ENCODE peak calls at places on chromosomes 1 and 21, in ten cellular contexts. One of them, this sample, is unnamed.
A peak's percentile ranks its signal among the peaks of the same experiment; 100 is the strongest.

GRCh38 chr1:41643422-41643821 is 158.9 kb upstream of the EDN2 start:
- DNase-seq in CD8-positive, alpha-beta memory T cell: no peak
- DNase-seq in aorta: peak; percentile 27
- DNase-seq in CD8-positive, alpha-beta T cell: no peak
- DNase-seq in testis: no peak
- DNase-seq in psoas muscle: no peak
- DNase-seq in kidney: no peak
- DNase-seq in HCT116: no peak
- DNase-seq in effector memory CD4-positive, alpha-beta T cell: no peak
- DNase-seq in pancreas: no peak
- DNase-seq in this sample: no peak

GRCh38 chr1:21638531-21639341 is 30.4 kb downstream of the RAP1GAP start:
- DNase-seq in CD8-positive, alpha-beta memory T cell: no peak
- DNase-seq in aorta: no peak
- DNase-seq in CD8-positive, alpha-beta T cell: no peak
- DNase-seq in testis: no peak
- DNase-seq in psoas muscle: no peak
- DNase-seq in kidney: peak; percentile 92
- DNase-seq in HCT116: peak; percentile 79
- DNase-seq in effector memory CD4-positive, alpha-beta T cell: no peak
- DNase-seq in pancreas: peak; percentile 90
- DNase-seq in this sample: peak; percentile 62

GRCh38 chr1:183164963-183165362 is 21.1 kb upstream of the LAMC2 start:
- DNase-seq in CD8-positive, alpha-beta memory T cell: no peak
- DNase-seq in aorta: no peak
- DNase-seq in CD8-positive, alpha-beta T cell: no peak
- DNase-seq in testis: no peak
- DNase-seq in psoas muscle: no peak
- DNase-seq in kidney: peak; percentile 70
- DNase-seq in HCT116: no peak
- DNase-seq in effector memory CD4-positive, alpha-beta T cell: no peak
- DNase-seq in pancreas: no peak
- DNase-seq in this sample: no peak

GRCh38 chr1:64042331-64043100 is 160.9 kb upstream of the UBE2U start:
- DNase-seq in CD8-positive, alpha-beta memory T cell: no peak
- DNase-seq in aorta: no peak
- DNase-seq in CD8-positive, alpha-beta T cell: no peak
- DNase-seq in testis: peak; percentile 57
- DNase-seq in psoas muscle: no peak
- DNase-seq in kidney: no peak
- DNase-seq in HCT116: no peak
- DNase-seq in effector memory CD4-positive, alpha-beta T cell: no peak
- DNase-seq in pancreas: no peak
- DNase-seq in this sample: no peak

GRCh38 chr1:14136881-14137280 is 436.9 kb downstream of the PRDM2 start:
- DNase-seq in CD8-positive, alpha-beta memory T cell: no peak
- DNase-seq in aorta: no peak
- DNase-seq in CD8-positive, alpha-beta T cell: no peak
- DNase-seq in testis: no peak
- DNase-seq in psoas muscle: no peak
- DNase-seq in kidney: no peak
- DNase-seq in HCT116: no peak
- DNase-seq in effector memory CD4-positive, alpha-beta T cell: no peak
- DNase-seq in pancreas: no peak
- DNase-seq in this sample: no peak

GRCh38 chr1:222157612-222158011 is 390.3 kb downstream of the HHIPL2 start:
- DNase-seq in CD8-positive, alpha-beta memory T cell: no peak
- DNase-seq in aorta: no peak
- DNase-seq in CD8-positive, alpha-beta T cell: no peak
- DNase-seq in testis: no peak
- DNase-seq in psoas muscle: no peak
- DNase-seq in kidney: no peak
- DNase-seq in HCT116: no peak
- DNase-seq in effector memory CD4-positive, alpha-beta T cell: no peak
- DNase-seq in pancreas: no peak
- DNase-seq in this sample: no peak

GRCh38 chr1:219460561-219461511 is 152.1 kb downstream of the ZC3H11B start:
- DNase-seq in CD8-positive, alpha-beta memory T cell: no peak
- DNase-seq in aorta: no peak
- DNase-seq in CD8-positive, alpha-beta T cell: no peak
- DNase-seq in testis: no peak
- DNase-seq in psoas muscle: no peak
- DNase-seq in kidney: no peak
- DNase-seq in HCT116: no peak
- DNase-seq in effector memory CD4-positive, alpha-beta T cell: no peak
- DNase-seq in pancreas: no peak
- DNase-seq in this sample: no peak

GRCh38 chr1:55129194-55129728 is 85.9 kb downstream of the USP24 start:
- DNase-seq in CD8-positive, alpha-beta memory T cell: no peak
- DNase-seq in aorta: no peak
- DNase-seq in CD8-positive, alpha-beta T cell: no peak
- DNase-seq in testis: no peak
- DNase-seq in psoas muscle: no peak
- DNase-seq in kidney: no peak
- DNase-seq in HCT116: no peak
- DNase-seq in effector memory CD4-positive, alpha-beta T cell: no peak
- DNase-seq in pancreas: no peak
- DNase-seq in this sample: peak; percentile 55

GRCh38 chr1:211606914-211607751 is 28.2 kb upstream of the SLC30A1 start:
- DNase-seq in CD8-positive, alpha-beta memory T cell: no peak
- DNase-seq in aorta: no peak
- DNase-seq in CD8-positive, alpha-beta T cell: no peak
- DNase-seq in testis: no peak
- DNase-seq in psoas muscle: no peak
- DNase-seq in kidney: no peak
- DNase-seq in HCT116: no peak
- DNase-seq in effector memory CD4-positive, alpha-beta T cell: no peak
- DNase-seq in pancreas: no peak
- DNase-seq in this sample: peak; percentile 66

GRCh38 chr1:25095635-25096200 is 136.6 kb downstream of the SYF2 start:
- DNase-seq in CD8-positive, alpha-beta memory T cell: no peak
- DNase-seq in aorta: no peak
- DNase-seq in CD8-positive, alpha-beta T cell: no peak
- DNase-seq in testis: no peak
- DNase-seq in psoas muscle: no peak
- DNase-seq in kidney: no peak
- DNase-seq in HCT116: no peak
- DNase-seq in effector memory CD4-positive, alpha-beta T cell: no peak
- DNase-seq in pancreas: no peak
- DNase-seq in this sample: no peak

GRCh38 chr1:94633051-94633450 is 91.5 kb upstream of the F3 start:
- DNase-seq in CD8-positive, alpha-beta memory T cell: no peak
- DNase-seq in aorta: no peak
- DNase-seq in CD8-positive, alpha-beta T cell: no peak
- DNase-seq in testis: no peak
- DNase-seq in psoas muscle: no peak
- DNase-seq in kidney: no peak
- DNase-seq in HCT116: no peak
- DNase-seq in effector memory CD4-positive, alpha-beta T cell: no peak
- DNase-seq in pancreas: no peak
- DNase-seq in this sample: no peak

GRCh38 chr1:115437146-115437639 is 99.1 kb upstream of the NGF start:
- DNase-seq in CD8-positive, alpha-beta memory T cell: no peak
- DNase-seq in aorta: no peak
- DNase-seq in CD8-positive, alpha-beta T cell: no peak
- DNase-seq in testis: no peak
- DNase-seq in psoas muscle: no peak
- DNase-seq in kidney: no peak
- DNase-seq in HCT116: no peak
- DNase-seq in effector memory CD4-positive, alpha-beta T cell: no peak
- DNase-seq in pancreas: no peak
- DNase-seq in this sample: no peak

GRCh38 chr21:42515708-42516502 is 2.3 kb downstream of the SLC37A1 start:
- DNase-seq in CD8-positive, alpha-beta memory T cell: no peak
- DNase-seq in aorta: no peak
- DNase-seq in CD8-positive, alpha-beta T cell: no peak
- DNase-seq in testis: no peak
- DNase-seq in psoas muscle: no peak
- DNase-seq in kidney: peak; percentile 46
- DNase-seq in HCT116: peak; percentile 48
- DNase-seq in effector memory CD4-positive, alpha-beta T cell: no peak
- DNase-seq in pancreas: no peak
- DNase-seq in this sample: no peak

GRCh38 chr1:117615474-117615873 is 9.6 kb downstream of the TENT5C start:
- DNase-seq in CD8-positive, alpha-beta memory T cell: peak; percentile 29
- DNase-seq in aorta: no peak
- DNase-seq in CD8-positive, alpha-beta T cell: peak; percentile 38
- DNase-seq in testis: no peak
- DNase-seq in psoas muscle: no peak
- DNase-seq in kidney: no peak
- DNase-seq in HCT116: no peak
- DNase-seq in effector memory CD4-positive, alpha-beta T cell: peak; percentile 14
- DNase-seq in pancreas: no peak
- DNase-seq in this sample: no peak

GRCh38 chr1:223756002-223756775 is 43.9 kb downstream of the CAPN2 start:
- DNase-seq in CD8-positive, alpha-beta memory T cell: no peak
- DNase-seq in aorta: peak; percentile 66
- DNase-seq in CD8-positive, alpha-beta T cell: no peak
- DNase-seq in testis: no peak
- DNase-seq in psoas muscle: no peak
- DNase-seq in kidney: no peak
- DNase-seq in HCT116: no peak
- DNase-seq in effector memory CD4-positive, alpha-beta T cell: no peak
- DNase-seq in pancreas: no peak
- DNase-seq in this sample: no peak

GRCh38 chr1:210360852-210361477 is 32.3 kb downstream of the HHAT start:
- DNase-seq in CD8-positive, alpha-beta memory T cell: no peak
- DNase-seq in aorta: no peak
- DNase-seq in CD8-positive, alpha-beta T cell: no peak
- DNase-seq in testis: no peak
- DNase-seq in psoas muscle: no peak
- DNase-seq in kidney: no peak
- DNase-seq in HCT116: peak; percentile 16
- DNase-seq in effector memory CD4-positive, alpha-beta T cell: no peak
- DNase-seq in pancreas: no peak
- DNase-seq in this sample: no peak

GRCh38 chr1:243718893-243719292 is 131.2 kb downstream of the AKT3 start:
- DNase-seq in CD8-positive, alpha-beta memory T cell: no peak
- DNase-seq in aorta: no peak
- DNase-seq in CD8-positive, alpha-beta T cell: no peak
- DNase-seq in testis: no peak
- DNase-seq in psoas muscle: no peak
- DNase-seq in kidney: no peak
- DNase-seq in HCT116: no peak
- DNase-seq in effector memory CD4-positive, alpha-beta T cell: no peak
- DNase-seq in pancreas: no peak
- DNase-seq in this sample: no peak

GRCh38 chr1:76023669-76024407 is 50.7 kb upstream of the ST6GALNAC3 start:
- DNase-seq in CD8-positive, alpha-beta memory T cell: no peak
- DNase-seq in aorta: no peak
- DNase-seq in CD8-positive, alpha-beta T cell: no peak
- DNase-seq in testis: no peak
- DNase-seq in psoas muscle: no peak
- DNase-seq in kidney: no peak
- DNase-seq in HCT116: no peak
- DNase-seq in effector memory CD4-positive, alpha-beta T cell: no peak
- DNase-seq in pancreas: no peak
- DNase-seq in this sample: no peak

GRCh38 chr1:226829105-226829504 is 41.3 kb upstream of the PSEN2 start:
- DNase-seq in CD8-positive, alpha-beta memory T cell: no peak
- DNase-seq in aorta: no peak
- DNase-seq in CD8-positive, alpha-beta T cell: no peak
- DNase-seq in testis: no peak
- DNase-seq in psoas muscle: no peak
- DNase-seq in kidney: no peak
- DNase-seq in HCT116: no peak
- DNase-seq in effector memory CD4-positive, alpha-beta T cell: no peak
- DNase-seq in pancreas: no peak
- DNase-seq in this sample: no peak

GRCh38 chr1:180581635-180582039 is 22.9 kb downstream of the OVAAL start:
- DNase-seq in CD8-positive, alpha-beta memory T cell: no peak
- DNase-seq in aorta: no peak
- DNase-seq in CD8-positive, alpha-beta T cell: no peak
- DNase-seq in testis: no peak
- DNase-seq in psoas muscle: no peak
- DNase-seq in kidney: no peak
- DNase-seq in HCT116: no peak
- DNase-seq in effector memory CD4-positive, alpha-beta T cell: no peak
- DNase-seq in pancreas: no peak
- DNase-seq in this sample: no peak
- H3K4me1 ChIP-seq in CD8-positive, alpha-beta memory T cell: no peaks in the 10 kb centered on the region
- H3K4me1 ChIP-seq in aorta: no peaks in the 10 kb centered on the region
- H3K4me1 ChIP-seq in CD8-positive, alpha-beta T cell: no peaks in the 10 kb centered on the region
- H3K4me1 ChIP-seq in testis: peaks cover 5% of the 10 kb centered on the region
- H3K4me1 ChIP-seq in psoas muscle: no peaks in the 10 kb centered on the region
- H3K4me1 ChIP-seq in kidney: peaks cover 4% of the 10 kb centered on the region
- H3K4me1 ChIP-seq in HCT116: no peaks in the 10 kb centered on the region
- H3K4me1 ChIP-seq in effector memory CD4-positive, alpha-beta T cell: no peaks in the 10 kb centered on the region
- H3K4me1 ChIP-seq in pancreas: peaks cover 21% of the 10 kb centered on the region
- H3K4me1 ChIP-seq in this sample: no peaks in the 10 kb centered on the region

GRCh38 chr1:172883387-172883791 is 167.4 kb downstream of the TNFSF18 start:
- DNase-seq in CD8-positive, alpha-beta memory T cell: no peak
- DNase-seq in aorta: no peak
- DNase-seq in CD8-positive, alpha-beta T cell: no peak
- DNase-seq in testis: no peak
- DNase-seq in psoas muscle: no peak
- DNase-seq in kidney: no peak
- DNase-seq in HCT116: no peak
- DNase-seq in effector memory CD4-positive, alpha-beta T cell: no peak
- DNase-seq in pancreas: no peak
- DNase-seq in this sample: no peak
- H3K4me3 ChIP-seq in CD8-positive, alpha-beta memory T cell: peak overlapping the region; percentile 29
- H3K4me3 ChIP-seq in aorta: no peak overlapping the region
- H3K4me3 ChIP-seq in CD8-positive, alpha-beta T cell: no peak overlapping the region
- H3K4me3 ChIP-seq in testis: no peak overlapping the region
- H3K4me3 ChIP-seq in psoas muscle: no peak overlapping the region
- H3K4me3 ChIP-seq in kidney: no peak overlapping the region
- H3K4me3 ChIP-seq in HCT116: no peak overlapping the region
- H3K4me3 ChIP-seq in effector memory CD4-positive, alpha-beta T cell: no peak overlapping the region
- H3K4me3 ChIP-seq in pancreas: no peak overlapping the region
- H3K4me3 ChIP-seq in this sample: no peak overlapping the region

DNA sequence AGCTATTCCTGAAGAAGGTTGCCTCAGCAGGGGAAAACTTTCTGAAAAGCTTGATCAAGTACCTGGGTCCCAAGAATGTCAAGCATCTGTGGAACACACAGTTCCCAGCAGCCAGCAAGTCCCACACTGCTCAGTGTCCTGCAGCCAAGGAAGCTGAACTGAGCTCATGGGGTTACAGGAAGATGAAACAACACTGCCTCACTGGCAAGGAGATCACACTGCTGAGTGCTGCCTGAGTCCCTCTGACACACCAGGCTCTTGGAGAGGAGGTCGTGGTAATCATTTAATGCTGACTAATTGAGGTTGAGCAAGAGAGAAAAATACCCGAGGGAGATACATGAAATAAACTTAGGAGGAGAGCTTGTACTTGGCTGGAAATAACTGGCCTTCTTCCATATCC is 75.2 kb downstream of the MPZL1 start:
- DNase-seq in CD8-positive, alpha-beta memory T cell: no peak
- DNase-seq in aorta: peak; percentile 79
- DNase-seq in CD8-positive, alpha-beta T cell: no peak
- DNase-seq in testis: peak; percentile 87
- DNase-seq in psoas muscle: peak; percentile 83
- DNase-seq in kidney: peak; percentile 89
- DNase-seq in HCT116: no peak
- DNase-seq in effector memory CD4-positive, alpha-beta T cell: no peak
- DNase-seq in pancreas: no peak
- DNase-seq in this sample: peak; percentile 81
- H3K4me1 ChIP-seq in CD8-positive, alpha-beta memory T cell: no peaks in the 10 kb centered on the region
- H3K4me1 ChIP-seq in aorta: peaks cover 2% of the 10 kb centered on the region
- H3K4me1 ChIP-seq in CD8-positive, alpha-beta T cell: no peaks in the 10 kb centered on the region
- H3K4me1 ChIP-seq in testis: peaks cover 36% of the 10 kb centered on the region
- H3K4me1 ChIP-seq in psoas muscle: peaks cover 19% of the 10 kb centered on the region
- H3K4me1 ChIP-seq in kidney: peaks cover 4% of the 10 kb centered on the region
- H3K4me1 ChIP-seq in HCT116: no peaks in the 10 kb centered on the region
- H3K4me1 ChIP-seq in effector memory CD4-positive, alpha-beta T cell: no peaks in the 10 kb centered on the region
- H3K4me1 ChIP-seq in pancreas: no peaks in the 10 kb centered on the region
- H3K4me1 ChIP-seq in this sample: no peaks in the 10 kb centered on the region

GRCh38 chr1:108584320-108584968 is 24.5 kb downstream of the EEIG2 start:
- DNase-seq in CD8-positive, alpha-beta memory T cell: no peak
- DNase-seq in aorta: no peak
- DNase-seq in CD8-positive, alpha-beta T cell: no peak
- DNase-seq in testis: no peak
- DNase-seq in psoas muscle: no peak
- DNase-seq in kidney: no peak
- DNase-seq in HCT116: no peak
- DNase-seq in effector memory CD4-positive, alpha-beta T cell: no peak
- DNase-seq in pancreas: no peak
- DNase-seq in this sample: no peak
- H3K4me3 ChIP-seq in CD8-positive, alpha-beta memory T cell: no peak overlapping the region
- H3K4me3 ChIP-seq in aorta: no peak overlapping the region
- H3K4me3 ChIP-seq in CD8-positive, alpha-beta T cell: no peak overlapping the region
- H3K4me3 ChIP-seq in testis: no peak overlapping the region
- H3K4me3 ChIP-seq in psoas muscle: no peak overlapping the region
- H3K4me3 ChIP-seq in kidney: no peak overlapping the region
- H3K4me3 ChIP-seq in HCT116: no peak overlapping the region
- H3K4me3 ChIP-seq in effector memory CD4-positive, alpha-beta T cell: no peak overlapping the region
- H3K4me3 ChIP-seq in pancreas: no peak overlapping the region
- H3K4me3 ChIP-seq in this sample: no peak overlapping the region

This sample was measured in right cardiac atrium.